ENCODE peak calls at places on chromosomes 12 and 14, in five cellular contexts. One of them, this sample, is unnamed.

GRCh38 chr12:113891737-113892520 is 74.2 kb downstream of the RBM19 start:
- DNase-seq in heart right ventricle: no peak
- DNase-seq in small intestine: no peak
- DNase-seq in tibial artery: no peak
- DNase-seq in CD8-positive, alpha-beta T cell: no peak
- DNase-seq in this sample: no peak

GRCh38 chr12:116969615-116970575 is 59.1 kb downstream of the FBXW8 start:
- DNase-seq in CD8-positive, alpha-beta T cell: no peak
- DNase-seq in small intestine: no peak
- DNase-seq in tibial artery: no peak
- DNase-seq in heart right ventricle: peak; percentile 63
- DNase-seq in this sample: no peak

GRCh38 chr14:73757381-73757780 is 43.2 kb upstream of the PNMA1 start:
- DNase-seq in small intestine: no peak
- DNase-seq in CD8-positive, alpha-beta T cell: no peak
- DNase-seq in heart right ventricle: no peak
- DNase-seq in tibial artery: no peak
- DNase-seq in this sample: no peak

GRCh38 chr12:6030081-6030480 is 85.0 kb upstream of the ANO2 start:
- DNase-seq in heart right ventricle: no peak
- DNase-seq in CD8-positive, alpha-beta T cell: no peak
- DNase-seq in tibial artery: no peak
- DNase-seq in small intestine: no peak
- DNase-seq in this sample: no peak

GRCh38 chr14:104870368-104871144 is 5.5 kb downstream of the CEP170B start:
- DNase-seq in CD8-positive, alpha-beta T cell: peak; percentile 35
- DNase-seq in heart right ventricle: peak; percentile 34
- DNase-seq in tibial artery: peak; percentile 65
- DNase-seq in small intestine: no peak
- DNase-seq in this sample: no peak

GRCh38 chr14:37592288-37593274 is 2.5 kb downstream of the FOXA1 start:
- DNase-seq in tibial artery: no peak
- DNase-seq in small intestine: peak; percentile 44
- DNase-seq in heart right ventricle: peak; percentile 6
- DNase-seq in CD8-positive, alpha-beta T cell: no peak
- DNase-seq in this sample: no peak

GRCh38 chr14:59454131-59454530 is 11.0 kb downstream of the GPR135 start:
- DNase-seq in small intestine: no peak
- DNase-seq in tibial artery: peak; percentile 81
- DNase-seq in CD8-positive, alpha-beta T cell: no peak
- DNase-seq in heart right ventricle: no peak
- DNase-seq in this sample: no peak

GRCh38 chr12:130838951-130839769 is at the start of gene STX2:
- DNase-seq in small intestine: peak; percentile 74
- DNase-seq in heart right ventricle: peak; percentile 93
- DNase-seq in tibial artery: peak; percentile 92
- DNase-seq in CD8-positive, alpha-beta T cell: peak; percentile 85
- DNase-seq in this sample: peak; percentile 87

GRCh38 chr14:104700747-104701215 is 11.4 kb downstream of the INF2 start:
- DNase-seq in heart right ventricle: no peak
- DNase-seq in small intestine: no peak
- DNase-seq in tibial artery: no peak
- DNase-seq in CD8-positive, alpha-beta T cell: no peak
- DNase-seq in this sample: no peak

GRCh38 chr12:116263431-116263830 is 14.1 kb downstream of the MED13L start:
- DNase-seq in small intestine: no peak
- DNase-seq in tibial artery: no peak
- DNase-seq in CD8-positive, alpha-beta T cell: no peak
- DNase-seq in heart right ventricle: no peak
- DNase-seq in this sample: no peak

GRCh38 chr14:80456200-80456599 is 244.9 kb upstream of the DIO2 start:
- DNase-seq in tibial artery: no peak
- DNase-seq in small intestine: no peak
- DNase-seq in CD8-positive, alpha-beta T cell: no peak
- DNase-seq in heart right ventricle: no peak
- DNase-seq in this sample: no peak

GRCh38 chr12:77947326-77947725 is 116.6 kb downstream of the NAV3 start:
- DNase-seq in heart right ventricle: no peak
- DNase-seq in small intestine: no peak
- DNase-seq in CD8-positive, alpha-beta T cell: no peak
- DNase-seq in tibial artery: no peak
- DNase-seq in this sample: no peak

GRCh38 chr12:19842116-19842515 is 402.8 kb downstream of the AEBP2 start:
- DNase-seq in small intestine: no peak
- DNase-seq in CD8-positive, alpha-beta T cell: no peak
- DNase-seq in heart right ventricle: no peak
- DNase-seq in tibial artery: no peak
- DNase-seq in this sample: no peak

GRCh38 chr12:106328735-106329134 is 26.2 kb downstream of the TCP11L2 start:
- DNase-seq in CD8-positive, alpha-beta T cell: no peak
- DNase-seq in small intestine: no peak
- DNase-seq in heart right ventricle: no peak
- DNase-seq in tibial artery: no peak
- DNase-seq in this sample: no peak

GRCh38 chr12:31742891-31743290 is 14.1 kb upstream of the AMN1 start:
- DNase-seq in CD8-positive, alpha-beta T cell: no peak
- DNase-seq in small intestine: peak; percentile 69
- DNase-seq in heart right ventricle: no peak
- DNase-seq in tibial artery: no peak
- DNase-seq in this sample: no peak

GRCh38 chr14:75723716-75724115 is 62.7 kb downstream of the TTLL5 start:
- DNase-seq in tibial artery: no peak
- DNase-seq in small intestine: no peak
- DNase-seq in heart right ventricle: no peak
- DNase-seq in CD8-positive, alpha-beta T cell: no peak
- DNase-seq in this sample: no peak
- H3K4me1 ChIP-seq in tibial artery: no peaks in the 10 kb centered on the region
- H3K4me1 ChIP-seq in small intestine: no peaks in the 10 kb centered on the region
- H3K4me1 ChIP-seq in heart right ventricle: peaks cover 38% of the 10 kb centered on the region
- H3K4me1 ChIP-seq in CD8-positive, alpha-beta T cell: no peaks in the 10 kb centered on the region
- H3K4me1 ChIP-seq in this sample: no peaks in the 10 kb centered on the region

GRCh38 chr12:47900101-47900479 is 4.7 kb downstream of the VDR start:
- DNase-seq in CD8-positive, alpha-beta T cell: no peak
- DNase-seq in tibial artery: no peak
- DNase-seq in heart right ventricle: no peak
- DNase-seq in small intestine: peak; percentile 71
- DNase-seq in this sample: no peak

GRCh38 chr12:47902131-47902639 is 2.6 kb downstream of the VDR start:
- DNase-seq in small intestine: peak; percentile 33
- DNase-seq in tibial artery: no peak
- DNase-seq in heart right ventricle: no peak
- DNase-seq in CD8-positive, alpha-beta T cell: no peak
- DNase-seq in this sample: no peak

GRCh38 chr12:47901285-47902093 is 3.3 kb downstream of the VDR start:
- DNase-seq in CD8-positive, alpha-beta T cell: no peak
- DNase-seq in tibial artery: no peak
- DNase-seq in small intestine: peak; percentile 87
- DNase-seq in heart right ventricle: no peak
- DNase-seq in this sample: no peak

GRCh38 chr12:47899466-47899865 is 5.3 kb downstream of the VDR start:
- DNase-seq in heart right ventricle: no peak
- DNase-seq in small intestine: peak; percentile 59
- DNase-seq in tibial artery: no peak
- DNase-seq in CD8-positive, alpha-beta T cell: no peak
- DNase-seq in this sample: no peak

GRCh38 chr12:47900480-47901129 is 4.2 kb downstream of the VDR start:
- DNase-seq in small intestine: peak; percentile 88
- DNase-seq in tibial artery: no peak
- DNase-seq in heart right ventricle: no peak
- DNase-seq in CD8-positive, alpha-beta T cell: no peak
- DNase-seq in this sample: no peak
- H3K27ac ChIP-seq in small intestine: peak overlapping the region; percentile 94
- H3K27ac ChIP-seq in tibial artery: no peak overlapping the region
- H3K27ac ChIP-seq in heart right ventricle: no peak overlapping the region
- H3K27ac ChIP-seq in CD8-positive, alpha-beta T cell: no peak overlapping the region
- H3K27ac ChIP-seq in this sample: no peak overlapping the region

DNA sequence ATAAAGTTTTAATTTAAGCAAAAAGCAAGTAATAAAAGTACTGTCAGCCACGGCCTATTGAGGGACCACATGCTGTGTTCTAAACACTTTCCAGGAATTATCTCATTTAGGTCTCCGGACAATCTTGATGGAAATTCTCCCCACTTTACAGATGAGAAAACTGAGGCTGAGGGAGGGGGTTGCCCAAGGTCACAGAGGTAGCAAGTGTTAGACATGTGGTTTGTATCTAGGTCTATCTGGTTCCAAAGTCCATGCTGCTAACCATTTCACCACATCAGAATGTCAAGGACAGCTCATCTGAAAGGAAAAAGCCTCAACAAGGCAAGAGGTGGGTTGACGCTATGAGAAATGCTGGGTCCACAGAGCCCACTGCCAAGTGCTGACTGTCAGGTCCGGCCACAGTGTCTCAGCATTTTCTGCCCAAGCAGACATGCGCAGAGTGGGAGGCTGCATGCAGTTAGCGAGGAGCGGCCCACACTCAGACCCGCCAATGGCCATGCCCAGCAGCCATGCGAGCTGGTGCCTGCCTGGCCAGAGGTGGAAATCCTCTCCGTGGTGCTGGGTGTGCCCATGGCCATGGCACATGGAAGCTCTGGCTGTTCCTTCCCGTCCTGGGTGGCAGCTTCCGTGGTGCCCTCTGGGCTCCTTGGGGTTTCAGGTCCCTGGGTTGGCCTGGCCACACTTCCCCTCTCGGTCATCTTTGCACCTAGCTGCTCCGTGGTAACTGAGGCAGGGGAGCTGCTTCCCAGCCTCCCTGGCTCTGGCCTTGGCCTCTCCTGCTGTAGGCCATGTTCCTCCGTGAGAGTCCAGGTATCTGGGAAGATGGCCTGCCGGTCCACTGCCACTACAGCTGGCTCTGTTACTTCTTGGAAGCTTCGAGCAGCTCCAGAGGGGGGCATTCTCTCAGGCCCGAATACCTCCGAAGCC is 18.0 kb upstream of the RPLP0 start:
- DNase-seq in heart right ventricle: no peak
- DNase-seq in small intestine: peak; percentile 37
- DNase-seq in CD8-positive, alpha-beta T cell: no peak
- DNase-seq in tibial artery: no peak
- DNase-seq in this sample: no peak
- H3K36me3 ChIP-seq in heart right ventricle: peaks cover 70% of the 10 kb centered on the region
- H3K36me3 ChIP-seq in small intestine: peaks cover 40% of the 10 kb centered on the region
- H3K36me3 ChIP-seq in CD8-positive, alpha-beta T cell: peaks cover 73% of the 10 kb centered on the region
- H3K36me3 ChIP-seq in tibial artery: peaks cover 68% of the 10 kb centered on the region
- H3K36me3 ChIP-seq in this sample: peaks cover 70% of the 10 kb centered on the region

GRCh38 chr12:62603811-62604098 is 137.1 kb downstream of the MON2 start:
- DNase-seq in small intestine: no peak
- DNase-seq in heart right ventricle: no peak
- DNase-seq in CD8-positive, alpha-beta T cell: no peak
- DNase-seq in tibial artery: no peak
- DNase-seq in this sample: no peak
- H3K4me1 ChIP-seq in small intestine: no peaks in the 10 kb centered on the region
- H3K4me1 ChIP-seq in heart right ventricle: peaks cover 32% of the 10 kb centered on the region
- H3K4me1 ChIP-seq in CD8-positive, alpha-beta T cell: peaks cover 19% of the 10 kb centered on the region
- H3K4me1 ChIP-seq in tibial artery: no peaks in the 10 kb centered on the region
- H3K4me1 ChIP-seq in this sample: peaks cover 26% of the 10 kb centered on the region

GRCh38 chr12:111458773-111459172 is 53.0 kb downstream of the SH2B3 start:
- DNase-seq in heart right ventricle: no peak
- DNase-seq in tibial artery: peak; percentile 25
- DNase-seq in CD8-positive, alpha-beta T cell: no peak
- DNase-seq in small intestine: no peak
- DNase-seq in this sample: no peak
- H3K27ac ChIP-seq in heart right ventricle: no peak overlapping the region
- H3K27ac ChIP-seq in tibial artery: no peak overlapping the region
- H3K27ac ChIP-seq in CD8-positive, alpha-beta T cell: no peak overlapping the region
- H3K27ac ChIP-seq in small intestine: no peak overlapping the region
- H3K27ac ChIP-seq in this sample: no peak overlapping the region

DNA sequence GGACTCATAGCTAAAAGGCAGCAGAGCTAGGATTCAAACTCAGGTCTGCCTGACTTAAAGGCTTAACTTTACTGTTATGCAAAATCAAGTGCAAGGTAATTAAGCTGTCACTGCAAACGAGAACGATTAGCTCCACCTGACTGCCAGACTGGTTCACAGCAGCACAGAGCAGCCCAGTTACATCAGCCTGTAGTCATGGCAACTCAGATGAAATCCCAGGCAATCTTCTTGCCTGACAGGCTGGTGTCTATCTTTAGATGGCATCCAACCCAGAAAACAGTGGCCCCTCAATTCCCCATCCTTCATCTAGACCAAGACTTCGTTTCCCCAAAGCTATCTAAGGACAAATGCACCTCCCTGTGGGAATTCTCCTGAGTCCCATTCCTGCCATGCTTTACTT is 77.3 kb upstream of the ACTN1 start:
- DNase-seq in tibial artery: no peak
- DNase-seq in heart right ventricle: no peak
- DNase-seq in CD8-positive, alpha-beta T cell: no peak
- DNase-seq in small intestine: no peak
- DNase-seq in this sample: no peak
- H3K36me3 ChIP-seq in tibial artery: peaks cover 22% of the 10 kb centered on the region
- H3K36me3 ChIP-seq in heart right ventricle: peaks cover 40% of the 10 kb centered on the region
- H3K36me3 ChIP-seq in CD8-positive, alpha-beta T cell: peaks cover 42% of the 10 kb centered on the region
- H3K36me3 ChIP-seq in small intestine: peaks cover 17% of the 10 kb centered on the region
- H3K36me3 ChIP-seq in this sample: peaks cover 45% of the 10 kb centered on the region

GRCh38 chr14:101215266-101215665 is 311.7 kb upstream of the RTL1 start:
- DNase-seq in small intestine: no peak
- DNase-seq in CD8-positive, alpha-beta T cell: no peak
- DNase-seq in tibial artery: no peak
- DNase-seq in heart right ventricle: no peak
- DNase-seq in this sample: no peak

GRCh38 chr14:101219896-101220703 is 316.6 kb upstream of the RTL1 start:
- DNase-seq in small intestine: no peak
- DNase-seq in heart right ventricle: no peak
- DNase-seq in tibial artery: peak; percentile 28
- DNase-seq in CD8-positive, alpha-beta T cell: no peak
- DNase-seq in this sample: no peak

GRCh38 chr14:101217972-101218371 is 314.4 kb upstream of the RTL1 start:
- DNase-seq in tibial artery: no peak
- DNase-seq in CD8-positive, alpha-beta T cell: no peak
- DNase-seq in small intestine: no peak
- DNase-seq in heart right ventricle: no peak
- DNase-seq in this sample: no peak

GRCh38 chr14:101216725-101217463 is 313.4 kb upstream of the RTL1 start:
- DNase-seq in CD8-positive, alpha-beta T cell: no peak
- DNase-seq in heart right ventricle: no peak
- DNase-seq in tibial artery: no peak
- DNase-seq in small intestine: peak; percentile 6
- DNase-seq in this sample: no peak

DNA sequence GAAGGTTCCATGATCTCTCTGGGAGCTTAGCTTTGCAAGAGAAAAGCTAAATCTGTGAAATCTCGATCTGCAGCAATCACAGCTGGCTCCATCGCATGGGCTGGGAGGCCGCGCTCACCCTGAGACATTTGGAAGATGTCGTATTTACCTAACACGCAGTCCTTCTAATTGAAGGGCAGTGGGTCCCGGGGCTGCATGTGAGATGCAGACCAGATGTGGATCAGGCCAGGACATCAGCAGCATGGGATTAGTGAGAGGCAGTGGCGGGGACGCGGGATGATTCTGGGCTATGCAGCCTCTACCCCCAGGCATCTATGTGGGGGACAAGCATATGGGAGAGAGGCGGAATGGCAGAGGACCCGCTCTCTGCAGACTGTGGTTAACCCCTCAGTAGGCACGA is 312.4 kb upstream of the RTL1 start:
- DNase-seq in heart right ventricle: no peak
- DNase-seq in CD8-positive, alpha-beta T cell: no peak
- DNase-seq in tibial artery: no peak
- DNase-seq in small intestine: no peak
- DNase-seq in this sample: no peak
- H3K4me1 ChIP-seq in heart right ventricle: no peaks in the 10 kb centered on the region
- H3K4me1 ChIP-seq in CD8-positive, alpha-beta T cell: no peaks in the 10 kb centered on the region
- H3K4me1 ChIP-seq in tibial artery: no peaks in the 10 kb centered on the region
- H3K4me1 ChIP-seq in small intestine: no peaks in the 10 kb centered on the region
- H3K4me1 ChIP-seq in this sample: no peaks in the 10 kb centered on the region

This sample was measured in CD8-positive, alpha-beta memory T cell.